ENCODE peak calls at places on chromosomes 4 and X, in five cellular contexts. X, W, O, J and M are unnamed samples. For H3K79me1, the result is how much of the 10 kb centered on the place peaks cover.

GRCh38 chr4:41204400-41204978 is 9.9 kb downstream of the APBB2 start:
- DNase-seq in X (no peak), W (peak), O (peak), J (peak), M (no peak)

GRCh38 chr4:143302526-143302925 is 34.1 kb upstream of the GAB1 start:
- DNase-seq in X (no peak), W (no peak), O (peak), J (no peak), M (no peak)

GRCh38 chr4:16532240-16532990 is 306.1 kb upstream of the TAPT1 start:
- DNase-seq in X (no peak), W (no peak), O (peak), J (peak), M (no peak)

GRCh38 chrX:119871245-119871598 is 311 bp downstream of the RNF113A start:
- DNase-seq in X (no peak), W (no peak), O (peak), J (no peak), M (no peak)

GRCh38 chrX:3518870-3519269 is 172.4 kb upstream of the MXRA5 start:
- DNase-seq in X (no peak), W (peak), O (peak), J (peak), M (peak)

GRCh38 chrX:12777670-12778069 is 13.5 kb upstream of the PRPS2 start:
- DNase-seq in X (no peak), W (peak), O (no peak), J (no peak), M (no peak)

GRCh38 chr4:170716868-170717267 is 627.1 kb upstream of the AADAT start:
- DNase-seq in X (no peak), W (no peak), O (no peak), J (no peak), M (no peak)

GRCh38 chr4:41814565-41814964 is 66.0 kb upstream of the PHOX2B start:
- DNase-seq in X (no peak), W (peak), O (peak), J (peak), M (peak)

GRCh38 chrX:107731831-107732502 is 43.6 kb downstream of the TSC22D3 start:
- DNase-seq in X (no peak), W (no peak), O (peak), J (peak), M (peak)

GRCh38 chr4:8727131-8727530 is 134.6 kb downstream of the CPZ start:
- DNase-seq in X (no peak), W (no peak), O (no peak), J (no peak), M (peak)

GRCh38 chr4:121339307-121339706 is 41.5 kb downstream of the QRFPR start:
- DNase-seq in X (no peak), W (peak), O (no peak), J (no peak), M (no peak)

GRCh38 chr4:120948382-120948781 is 25.9 kb upstream of the PRDM5 start:
- DNase-seq in X (no peak), W (peak), O (no peak), J (no peak), M (no peak)

GRCh38 chr4:106365613-106366012 is 3.0 kb downstream of the GIMD1 start:
- DNase-seq in X (no peak), W (peak), O (peak), J (peak), M (no peak)

GRCh38 chr4:4859010-4859798 is at the start of gene MSX1:
- DNase-seq in X (peak), W (peak), O (peak), J (peak), M (peak)

GRCh38 chr4:5870701-5871100 is 22.2 kb downstream of the CRMP1 start:
- DNase-seq in X (no peak), W (no peak), O (no peak), J (no peak), M (no peak)

GRCh38 chr4:5870220-5870619 is 22.7 kb downstream of the CRMP1 start:
- DNase-seq in X (no peak), W (no peak), O (no peak), J (no peak), M (no peak)

GRCh38 chr4:5874811-5875465 is 17.9 kb downstream of the CRMP1 start:
- DNase-seq in X (no peak), W (peak), O (peak), J (no peak), M (peak)
- H3K79me1 ChIP-seq in X (under half), W (under half), O (under half), J (under half), M (under half)

GRCh38 chr4:10107111-10108091 is 9.2 kb downstream of the WDR1 start:
- DNase-seq in X (no peak), W (no peak), O (peak), J (no peak), M (no peak)

GRCh38 chr4:10104991-10105276 is 11.7 kb downstream of the WDR1 start:
- DNase-seq in X (no peak), W (no peak), O (no peak), J (no peak), M (no peak)

GRCh38 chr4:10106421-10107039 is 10.1 kb downstream of the WDR1 start:
- DNase-seq in X (no peak), W (peak), O (peak), J (peak), M (no peak)

GRCh38 chr4:10108391-10108790 is 8.2 kb downstream of the WDR1 start:
- DNase-seq in X (no peak), W (no peak), O (no peak), J (no peak), M (no peak)

GRCh38 chr4:10105920-10106319 is 10.7 kb downstream of the WDR1 start:
- DNase-seq in X (no peak), W (no peak), O (no peak), J (no peak), M (no peak)
- H3K79me1 ChIP-seq in X (under half), W (under half), O (under half), J (under half), M (under half)

GRCh38 chr4:5884804-5885203 is 8.1 kb downstream of the CRMP1 start:
- DNase-seq in X (no peak), W (no peak), O (no peak), J (no peak), M (no peak)
- H3K79me1 ChIP-seq in X (under half), W (under half), O (under half), J (under half), M (under half)

GRCh38 chr4:10105421-10105820 is 11.2 kb downstream of the WDR1 start:
- DNase-seq in X (no peak), W (no peak), O (no peak), J (no peak), M (no peak)
- H3K79me1 ChIP-seq in X (under half), W (under half), O (under half), J (under half), M (under half)

DNA sequence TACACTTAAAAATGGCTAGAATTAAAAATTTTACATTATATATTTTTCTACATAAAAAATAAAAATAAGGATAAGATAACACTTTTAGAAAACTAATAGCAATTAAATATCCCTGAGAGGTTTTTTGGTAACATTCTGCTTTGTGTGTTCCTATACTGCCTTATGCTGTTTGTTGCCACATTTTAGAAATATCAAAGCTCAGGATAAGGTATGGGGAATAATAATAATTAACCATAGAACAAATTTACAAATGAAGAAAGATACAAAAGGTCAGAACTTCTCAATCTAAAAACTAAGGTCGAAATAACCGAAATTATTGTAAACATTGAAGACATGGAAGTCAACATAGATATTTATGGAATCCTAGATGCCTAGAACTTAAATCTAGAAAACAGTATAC is 71.4 kb downstream of the COX7B2 start:
- DNase-seq in X (no peak), W (no peak), O (no peak), J (no peak), M (no peak)
- H3K79me1 ChIP-seq in X (under half), W (under half), O (under half), J (under half), M (under half)

DNA sequence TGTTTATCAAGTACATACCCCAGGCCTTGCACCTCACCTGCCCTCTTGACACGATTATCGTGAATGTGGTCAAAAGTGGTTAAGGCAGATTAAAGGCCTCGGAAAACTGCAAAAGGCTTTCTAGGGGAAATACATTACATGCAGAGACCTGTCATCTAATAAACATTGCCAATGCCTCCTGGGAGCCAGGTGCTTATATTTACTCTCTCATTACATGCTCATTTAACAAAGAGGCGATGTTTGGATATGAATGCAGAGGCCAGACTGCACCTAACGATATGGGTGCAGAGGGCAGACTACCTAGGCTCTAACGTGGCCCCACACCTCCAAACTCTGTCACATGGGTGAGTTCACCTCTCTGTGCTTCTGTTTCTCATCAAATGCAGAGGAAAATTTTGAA is 14.5 kb downstream of the CRMP1 start:
- DNase-seq in X (no peak), W (no peak), O (no peak), J (no peak), M (no peak)
- H3K79me1 ChIP-seq in X (under half), W (under half), O (under half), J (under half), M (under half)

DNA sequence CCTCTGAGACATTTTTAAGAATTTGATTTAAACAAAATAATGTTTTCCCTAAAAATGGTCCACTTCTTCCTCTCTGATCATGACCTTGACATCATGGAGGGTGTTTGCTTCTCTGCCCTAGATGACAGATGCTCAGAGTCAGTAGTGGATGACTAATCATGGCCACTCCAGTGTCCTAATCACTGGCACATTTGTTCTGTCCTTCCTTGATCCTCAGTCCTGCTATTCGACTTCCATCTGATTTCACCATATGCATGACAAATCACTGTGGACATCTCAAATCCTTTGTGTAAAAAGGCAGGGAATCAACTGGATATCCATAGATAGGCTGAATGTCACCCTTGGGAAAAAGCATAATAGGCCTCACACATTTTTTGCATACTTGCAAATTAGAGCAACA is 9.0 kb downstream of the CRMP1 start:
- DNase-seq in X (no peak), W (no peak), O (no peak), J (peak), M (no peak)
- H3K79me1 ChIP-seq in X (under half), W (under half), O (under half), J (under half), M (under half)

GRCh38 chr4:81550005-81550896 is 78.5 kb upstream of the RASGEF1B start:
- DNase-seq in X (no peak), W (no peak), O (no peak), J (no peak), M (no peak)
- H3K79me1 ChIP-seq in X (under half), W (under half), O (under half), J (under half), M (under half)

GRCh38 chr4:10104211-10104990 is 12.2 kb downstream of the WDR1 start:
- DNase-seq in X (no peak), W (no peak), O (no peak), J (peak), M (no peak)
- H3K79me1 ChIP-seq in X (under half), W (under half), O (under half), J (under half), M (under half)